ENCODE peak calls at places on chromosome 11, in four cellular contexts. L is lower lobe of right lung, T is mesendoderm, Q is GM23248. E is an unnamed sample.

GRCh38 chr11:78158987-78159662 is 19.7 kb upstream of the ALG8 start:
- DNase-seq in L (no peak), T (no peak), Q (no peak), E (no peak)

GRCh38 chr11:2771758-2772466 is 72.1 kb upstream of the KCNQ1OT1 start:
- DNase-seq in L (peak), T (no peak), Q (no peak), E (no peak)

GRCh38 chr11:34586655-34587281 is 34.1 kb upstream of the EHF start:
- DNase-seq in L (no peak), T (no peak), Q (no peak), E (no peak)

GRCh38 chr11:96396637-96397036 is 6.8 kb downstream of the JRKL start:
- DNase-seq in L (no peak), T (no peak), Q (no peak), E (no peak)

GRCh38 chr11:64675417-64676252 is 47.4 kb downstream of the NRXN2 start:
- DNase-seq in L (no peak), T (no peak), Q (peak), E (no peak)

GRCh38 chr11:129856036-129856435 is 39.3 kb downstream of the NFRKB start:
- DNase-seq in L (no peak), T (no peak), Q (no peak), E (no peak)

GRCh38 chr11:75240381-75241035 is at the start of gene TPBGL:
- DNase-seq in L (no peak), T (peak), Q (peak), E (no peak)

GRCh38 chr11:69115586-69116560 is 39.9 kb upstream of the SMIM38 start:
- DNase-seq in L (peak), T (no peak), Q (no peak), E (peak)

GRCh38 chr11:15665368-15665871 is 550.7 kb downstream of the INSC start:
- DNase-seq in L (no peak), T (no peak), Q (no peak), E (peak)

GRCh38 chr11:3341298-3341697 is 37.6 kb downstream of the ZNF195 start:
- DNase-seq in L (peak), T (peak), Q (peak), E (peak)

GRCh38 chr11:20156280-20156875 is 3.9 kb downstream of the DBX1 start:
- DNase-seq in L (no peak), T (peak), Q (no peak), E (peak)

GRCh38 chr11:78145511-78146030 is 6.1 kb upstream of the ALG8 start:
- DNase-seq in L (no peak), T (no peak), Q (no peak), E (no peak)

DNA sequence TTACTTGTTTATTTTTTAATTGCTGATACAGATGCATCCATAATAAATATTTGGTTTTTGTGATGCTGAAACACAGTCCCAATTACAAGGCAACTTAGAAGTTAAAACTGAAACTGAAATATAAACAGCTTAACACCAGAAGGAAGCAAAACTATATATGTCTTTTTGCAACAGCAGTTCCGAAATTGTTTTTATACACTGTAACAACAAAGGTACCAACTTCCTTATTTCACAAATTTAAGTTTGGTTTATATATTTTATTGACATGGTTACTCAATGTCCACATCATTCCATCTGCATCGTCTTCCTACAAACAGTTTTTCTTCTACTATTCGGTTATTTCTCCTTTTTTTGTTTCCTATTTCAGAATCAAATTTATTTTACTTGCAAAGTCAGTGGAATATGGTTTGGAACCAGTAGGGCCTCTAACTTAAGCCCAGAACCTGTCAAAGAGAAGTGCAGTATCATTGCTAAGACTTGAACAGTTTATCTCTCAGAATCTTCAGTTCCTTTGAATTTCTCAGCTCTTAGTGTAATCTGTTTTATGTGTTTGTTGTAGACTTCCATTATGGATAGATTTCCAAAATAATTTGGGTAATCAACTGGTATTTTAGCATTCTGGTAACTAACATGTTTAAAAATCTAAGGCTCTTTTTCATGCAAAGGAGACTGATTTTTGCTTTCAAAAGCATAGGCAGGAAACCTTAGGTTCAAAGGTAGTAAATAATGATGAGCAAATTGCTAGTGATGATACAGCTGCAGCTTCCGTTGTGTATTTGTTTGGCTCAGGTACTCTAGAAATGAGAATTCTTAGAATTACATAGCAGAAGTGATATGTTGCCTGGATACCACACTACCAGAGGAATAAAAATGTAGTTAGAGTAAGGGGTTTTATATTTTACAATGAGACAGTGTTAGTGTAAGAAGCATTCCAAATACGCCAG is 8.2 kb upstream of the HSPA8 start:
- DNase-seq in L (no peak), T (no peak), Q (no peak), E (no peak)
- H3K27ac ChIP-seq in L (peak), T (no peak), Q (peak), E (peak)

GRCh38 chr11:94152678-94153065 is 24.0 kb downstream of the PANX1 start:
- DNase-seq in L (no peak), T (no peak), Q (no peak), E (no peak)

GRCh38 chr11:94150704-94151103 is 22.1 kb downstream of the PANX1 start:
- DNase-seq in L (no peak), T (no peak), Q (no peak), E (no peak)

GRCh38 chr11:94151311-94151710 is 22.7 kb downstream of the PANX1 start:
- DNase-seq in L (no peak), T (no peak), Q (peak), E (no peak)

GRCh38 chr11:94153320-94153719 is 24.7 kb downstream of the PANX1 start:
- DNase-seq in L (no peak), T (no peak), Q (no peak), E (no peak)

DNA sequence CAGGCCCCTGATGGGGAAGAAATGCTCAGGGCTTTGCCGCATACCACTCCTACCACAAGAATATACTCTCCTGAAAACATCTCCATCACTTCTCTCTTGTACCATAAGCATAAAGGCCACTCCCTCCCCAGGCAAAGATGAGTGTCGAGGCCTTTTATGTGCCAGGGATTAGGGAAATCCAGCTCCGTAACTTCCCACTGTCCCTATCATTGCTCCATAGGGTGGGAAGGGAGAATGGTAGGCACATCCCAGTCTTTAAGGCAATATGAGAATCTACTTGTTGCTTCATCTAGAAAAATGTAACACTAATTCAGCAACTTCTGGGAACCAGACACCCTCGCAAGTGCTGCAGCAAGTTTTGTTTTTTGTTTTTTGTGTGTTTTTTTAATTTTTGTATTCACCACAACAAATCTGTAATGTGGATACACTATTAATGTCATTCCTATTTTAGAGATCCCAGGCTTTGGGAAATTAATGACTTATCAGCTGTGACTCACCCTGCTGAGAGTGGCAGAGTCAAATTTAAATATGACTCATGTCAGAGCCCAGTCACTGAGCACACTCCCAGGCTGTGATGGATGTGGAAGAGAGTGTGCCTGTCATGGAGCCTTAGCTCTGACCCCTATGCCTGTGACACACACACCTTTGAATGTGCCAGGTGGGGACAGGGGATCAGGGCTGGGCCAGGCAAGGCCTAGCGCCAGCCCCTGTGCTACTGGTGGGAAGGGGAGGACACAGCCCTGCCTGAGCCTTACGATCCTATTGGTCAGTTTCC is 23.4 kb downstream of the PANX1 start:
- DNase-seq in L (no peak), T (peak), Q (peak), E (no peak)
- H3K27ac ChIP-seq in L (no peak), T (no peak), Q (peak), E (no peak)

GRCh38 chr11:125263268-125263790 is 98.8 kb downstream of the PKNOX2 start:
- DNase-seq in L (peak), T (peak), Q (peak), E (peak)
- H3K27ac ChIP-seq in L (peak), T (peak), Q (peak), E (peak)

DNA sequence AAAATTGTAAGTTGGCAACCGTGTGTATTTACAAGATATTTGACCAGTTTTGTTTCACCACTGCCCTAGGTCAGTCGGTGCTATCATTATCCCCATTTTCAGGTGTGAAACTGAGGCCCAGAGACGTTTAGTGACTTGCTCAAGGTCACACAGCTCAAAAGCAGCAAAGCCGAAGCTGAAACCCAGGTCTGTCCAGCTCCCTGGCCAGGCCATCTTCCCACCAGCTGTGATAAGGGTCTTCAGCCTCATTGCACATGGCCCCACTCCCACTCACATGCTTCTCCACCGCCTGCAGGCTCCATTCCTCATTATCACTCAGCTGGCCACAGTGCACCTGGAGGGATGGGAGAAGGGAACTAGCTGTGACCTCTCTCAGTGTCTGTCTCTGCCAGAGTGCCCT is 83.2 kb downstream of the PDE2A start:
- DNase-seq in L (no peak), T (no peak), Q (no peak), E (no peak)
- H3K27ac ChIP-seq in L (no peak), T (no peak), Q (no peak), E (no peak)

GRCh38 chr11:119092880-119093665 is 8.4 kb downstream of the HMBS start:
- DNase-seq in L (no peak), T (no peak), Q (peak), E (no peak)
- H3K27ac ChIP-seq in L (peak), T (no peak), Q (peak), E (peak)

DNA sequence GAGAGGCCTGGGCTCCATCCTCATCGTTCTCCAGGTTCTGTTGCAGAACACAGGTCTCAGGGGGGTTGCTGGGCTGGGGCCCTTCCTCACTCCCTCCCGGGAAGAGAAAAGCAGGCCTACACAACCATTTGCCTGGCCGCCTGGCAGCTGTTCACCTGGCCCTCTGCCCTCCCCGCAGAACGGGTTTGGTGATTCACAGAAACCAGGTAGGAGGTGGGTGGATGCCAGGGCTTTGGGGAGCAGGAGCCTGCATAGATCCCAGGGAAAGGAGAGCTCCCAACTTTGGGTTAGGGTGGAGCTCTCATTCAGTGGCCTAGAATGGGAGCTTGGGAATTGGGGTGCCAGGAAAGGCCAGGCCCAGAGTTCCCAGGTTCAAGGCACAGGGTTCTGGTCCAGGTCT is 995 bp downstream of the TMEM134 start:
- DNase-seq in L (peak), T (no peak), Q (peak), E (peak)
- H3K27ac ChIP-seq in L (peak), T (no peak), Q (peak), E (peak)

DNA sequence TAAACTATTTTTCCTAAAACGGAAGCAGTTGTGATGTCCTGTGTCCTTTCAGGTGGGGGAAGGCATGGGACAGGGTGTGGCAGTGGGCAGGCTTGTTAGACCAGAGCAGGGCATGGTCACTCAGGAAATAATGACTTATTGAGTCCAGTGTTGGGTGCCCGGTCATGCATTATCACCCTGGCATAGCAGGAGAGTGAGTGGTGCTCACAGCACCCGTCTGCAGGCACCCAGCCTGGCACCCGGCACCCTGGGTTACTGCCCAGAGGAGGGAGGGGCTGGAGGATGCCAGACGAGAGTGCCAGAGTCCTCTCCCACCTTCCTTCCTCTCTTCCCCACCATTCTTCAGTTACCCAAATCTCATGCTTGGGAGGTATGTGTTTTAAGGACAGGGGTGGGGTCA is 59.1 kb downstream of the ST3GAL4 start:
- DNase-seq in L (peak), T (no peak), Q (peak), E (no peak)
- H3K27ac ChIP-seq in L (peak), T (no peak), Q (no peak), E (peak)